ENCODE peak calls at places on chromosomes 16 and 17, in eight cellular contexts. F is activated CD8-positive, alpha-beta T cell treated with anti-CD3 and anti-CD28 coated beads for 36 hours; G is cortex of kidney; P is tibial artery; X is IMR-90; J is CD8-positive, alpha-beta T cell; Y is AG08396; M is GM03348. D is an unnamed sample.

GRCh38 chr17:45230787-45231480 is 9.2 kb downstream of the FMNL1 start:
- DNase-seq in F (no peak), X (peak; percentile 33), M (peak; percentile 55), J (no peak), G (no peak), Y (no peak), P (peak; percentile 64), D (no peak)

GRCh38 chr17:20852541-20853370 is 190.1 kb downstream of the USP22 start:
- DNase-seq in F (peak; percentile 36), J (no peak), X (no peak), P (peak; percentile 67), G (no peak), M (no peak), Y (no peak), D (peak; percentile 64)

GRCh38 chr17:75625813-75626486 is 7.3 kb upstream of the SMIM5 start:
- DNase-seq in F (peak; percentile 36), X (peak; percentile 4), G (no peak), Y (peak; percentile 72), M (peak; percentile 69), P (no peak), J (no peak), D (no peak)

GRCh38 chr17:42928714-42929496 is 28.3 kb downstream of the G6PC1 start:
- DNase-seq in M (peak; percentile 85), Y (peak; percentile 76), J (no peak), X (peak; percentile 85), F (peak; percentile 78), P (peak; percentile 78), G (no peak), D (peak; percentile 78)

GRCh38 chr16:75345711-75346110 is 87.6 kb downstream of the CFDP1 start:
- DNase-seq in F (no peak), P (no peak), Y (no peak), M (no peak), J (no peak), G (no peak), X (peak; percentile 18), D (no peak)

GRCh38 chr16:12100124-12100647 is 123.7 kb downstream of the SNX29 start:
- DNase-seq in Y (no peak), F (no peak), M (no peak), P (no peak), G (no peak), J (no peak), X (no peak), D (no peak)

GRCh38 chr17:81738801-81739393 is 26.8 kb downstream of the SLC25A10 start:
- DNase-seq in G (no peak), M (no peak), F (no peak), X (no peak), Y (no peak), J (no peak), P (no peak), D (no peak)

GRCh38 chr17:7717756-7718350 is 309 bp downstream of the DNAH2 start:
- DNase-seq in P (no peak), Y (no peak), J (no peak), M (no peak), G (no peak), F (peak; percentile 60), X (no peak), D (no peak)

GRCh38 chr17:82627827-82628226 is 20.4 kb downstream of the WDR45B start:
- DNase-seq in F (no peak), J (no peak), P (no peak), X (no peak), M (no peak), G (no peak), Y (no peak), D (no peak)

GRCh38 chr17:12928736-12929135 is 89.1 kb downstream of the ELAC2 start:
- DNase-seq in G (no peak), M (no peak), X (no peak), J (no peak), F (no peak), Y (no peak), P (no peak), D (no peak)

D was measured in right atrium auricular region.